ENCODE peak calls at places on chromosomes 5 and 9, in eight cellular contexts. U is endodermal cell, N is ascending aorta, I is foreskin keratinocyte, Y is heart right ventricle, P is cardiac muscle cell, A is left lung, K is WERI-Rb-1. M is an unnamed sample.

GRCh38 chr5:149656576-149657182 is 73.4 kb upstream of the PPARGC1B start:
- DNase-seq in I (no peak), N (no peak), P (peak; percentile 21), U (peak; percentile 95), Y (peak; percentile 54), K (peak; percentile 70), A (no peak), M (no peak)

GRCh38 chr5:15191012-15191411 is 309.0 kb upstream of the FBXL7 start:
- DNase-seq in I (no peak), P (peak; percentile 43), U (no peak), Y (no peak), A (no peak), K (no peak), N (no peak), M (no peak)

GRCh38 chr5:124664287-124664686 is 82.2 kb downstream of the ZNF608 start:
- DNase-seq in P (no peak), Y (no peak), U (no peak), N (no peak), K (no peak), A (no peak), I (no peak), M (no peak)

GRCh38 chr5:98072921-98073320 is 700.5 kb upstream of the RGMB start:
- DNase-seq in Y (no peak), N (no peak), P (no peak), I (no peak), A (no peak), K (no peak), U (no peak), M (no peak)

GRCh38 chr5:125894383-125894782 is 528.8 kb upstream of the GRAMD2B start:
- DNase-seq in U (no peak), I (no peak), Y (no peak), A (no peak), P (peak; percentile 49), K (no peak), N (no peak), M (peak; percentile 20)

GRCh38 chr5:80125962-80126480 is 90.9 kb downstream of the THBS4 start:
- DNase-seq in N (no peak), K (no peak), Y (no peak), U (no peak), A (no peak), I (peak; percentile 43), P (peak; percentile 60), M (peak; percentile 29)

GRCh38 chr5:175351126-175351525 is 92.9 kb downstream of the DRD1 start:
- DNase-seq in I (no peak), K (no peak), U (no peak), N (no peak), P (no peak), Y (no peak), A (no peak), M (no peak)

GRCh38 chr5:76689321-76690026 is 26.5 kb upstream of the F2R start:
- DNase-seq in Y (no peak), P (peak; percentile 91), I (peak; percentile 87), A (no peak), N (no peak), K (no peak), U (no peak), M (peak; percentile 82)

GRCh38 chr5:15521349-15521937 is 21.5 kb downstream of the FBXL7 start:
- DNase-seq in U (no peak), Y (no peak), K (no peak), I (no peak), A (no peak), P (peak; percentile 19), N (no peak), M (no peak)

GRCh38 chr5:65141487-65141886 is 340.2 kb downstream of the ADAMTS6 start:
- DNase-seq in K (no peak), A (no peak), Y (no peak), U (no peak), P (no peak), N (no peak), I (no peak), M (no peak)

GRCh38 chr5:124236366-124237231 is 509.8 kb downstream of the ZNF608 start:
- DNase-seq in K (no peak), P (peak; percentile 36), N (no peak), I (no peak), A (no peak), Y (no peak), U (no peak), M (peak; percentile 12)

GRCh38 chr9:90801175-90801506 is 478 bp upstream of the SYK start:
- DNase-seq in I (no peak), N (no peak), U (no peak), Y (no peak), A (no peak), K (peak; percentile 44), P (no peak), M (no peak)

GRCh38 chr9:119078015-119078414 is 291.2 kb downstream of the BRINP1 start:
- DNase-seq in K (no peak), I (no peak), N (no peak), A (no peak), P (no peak), Y (no peak), U (no peak), M (no peak)

GRCh38 chr5:73312146-73312871 is 136.3 kb downstream of the FOXD1 start:
- DNase-seq in I (no peak), N (no peak), Y (no peak), K (peak; percentile 18), U (no peak), A (no peak), P (peak; percentile 94), M (no peak)

GRCh38 chr9:91162311-91162710 is 199.4 kb downstream of the AUH start:
- DNase-seq in I (no peak), A (no peak), P (no peak), N (no peak), Y (no peak), U (peak; percentile 35), K (no peak), M (peak; percentile 85)

GRCh38 chr5:168260353-168261211 is 30.9 kb upstream of the WWC1 start:
- DNase-seq in A (no peak), U (no peak), N (no peak), P (peak; percentile 20), Y (no peak), I (no peak), K (no peak), M (no peak)

GRCh38 chr9:107847977-107848376 is 358.4 kb upstream of the KLF4 start:
- DNase-seq in U (no peak), K (no peak), P (peak; percentile 44), I (peak; percentile 26), A (no peak), Y (no peak), N (no peak), M (peak; percentile 41)

GRCh38 chr9:86637515-86637914 is 283.3 kb upstream of the TUT7 start:
- DNase-seq in N (no peak), A (no peak), I (no peak), Y (peak; percentile 40), U (peak; percentile 93), P (peak; percentile 76), K (peak; percentile 27), M (peak; percentile 16)

GRCh38 chr9:124077915-124078572 is 66.5 kb downstream of the LHX2 start:
- DNase-seq in N (no peak), A (no peak), I (peak; percentile 32), U (no peak), Y (no peak), K (no peak), P (no peak), M (peak; percentile 69)

GRCh38 chr9:16202913-16203734 is 650.3 kb downstream of the CCDC171 start:
- DNase-seq in I (peak; percentile 50), Y (no peak), P (peak; percentile 95), N (no peak), K (no peak), A (no peak), U (peak; percentile 64), M (peak; percentile 91)

GRCh38 chr9:128382261-128382660 is 11.1 kb downstream of the URM1 start:
- DNase-seq in I (no peak), P (no peak), A (no peak), U (no peak), K (no peak), N (no peak), Y (no peak), M (no peak)

GRCh38 chr5:158203256-158203655 is 344.3 kb upstream of the CLINT1 start:
- DNase-seq in U (no peak), I (no peak), A (no peak), K (no peak), Y (no peak), N (no peak), P (peak; percentile 2), M (no peak)

GRCh38 chr9:137035507-137035834 is 3.6 kb upstream of the FUT7 start:
- DNase-seq in Y (no peak), A (no peak), P (no peak), I (no peak), U (no peak), K (no peak), N (no peak), M (no peak)
- TF ChIP-seq CTCF in Y (no peak), A (peak; percentile 42), P (no peak), I (no peak), U (no peak), K (no peak), N (peak; percentile 4), M (peak; percentile 89)

DNA sequence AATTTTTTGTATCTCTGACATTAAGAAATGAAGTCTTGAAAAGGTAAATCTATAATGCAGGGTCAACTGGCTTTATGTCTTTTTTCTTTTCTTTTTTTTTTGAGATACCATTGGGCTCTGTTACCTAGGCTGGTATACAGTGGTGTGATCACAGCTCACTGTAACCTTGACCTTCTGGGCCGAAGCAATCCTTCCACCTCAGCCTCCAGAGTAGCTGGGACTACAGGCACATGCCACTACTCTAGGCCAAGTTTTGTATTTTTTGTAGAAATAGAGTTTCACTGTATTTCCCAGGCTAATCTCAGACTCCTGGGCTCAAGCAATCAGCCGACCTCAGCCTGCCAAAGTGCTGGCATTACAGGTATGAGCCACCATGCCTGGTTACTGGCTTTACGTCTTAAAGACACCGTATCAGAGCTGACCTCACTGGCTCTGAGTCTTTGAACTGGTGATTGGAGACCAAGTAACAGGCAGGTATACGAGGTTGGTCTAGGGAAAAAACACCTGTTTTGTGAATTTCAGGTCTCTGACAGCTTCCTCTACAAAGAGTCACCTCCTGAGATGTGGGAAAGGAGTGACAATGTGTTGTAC is 70.4 kb upstream of the GPBP1 start:
- DNase-seq in K (no peak), N (no peak), U (no peak), A (no peak), P (no peak), I (no peak), Y (no peak), M (no peak)
- H3K27ac ChIP-seq in K (no peak overlapping the region), N (no peak overlapping the region), U (no peak overlapping the region), A (no peak overlapping the region), P (no peak overlapping the region), I (no peak overlapping the region), Y (no peak overlapping the region), M (no peak overlapping the region)

GRCh38 chr9:114680266-114681011 is 1.6 kb downstream of the TEX48 start:
- DNase-seq in K (no peak), N (no peak), P (no peak), U (peak; percentile 19), A (no peak), I (no peak), Y (no peak), M (no peak)
- TF ChIP-seq CTCF in K (no peak), N (no peak), P (no peak), U (no peak), A (no peak), I (no peak), Y (no peak), M (no peak)

DNA sequence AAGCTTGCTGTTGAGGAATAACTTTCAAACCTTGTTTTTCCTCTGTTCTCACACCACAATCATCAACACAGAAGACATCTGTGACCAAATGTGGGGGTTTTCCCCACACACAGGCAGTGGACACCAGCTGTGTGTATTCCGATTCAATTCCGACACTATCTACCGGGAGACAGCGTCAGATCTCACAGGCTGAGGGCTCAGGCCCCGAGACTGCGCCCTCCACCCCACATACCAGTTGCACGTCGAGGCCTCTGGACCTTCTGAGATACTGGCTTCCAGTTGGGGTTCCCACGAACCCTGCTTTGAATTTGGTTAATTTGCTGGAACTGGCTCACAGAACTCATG is 41.3 kb downstream of the STK10 start:
- DNase-seq in I (no peak), A (no peak), U (no peak), N (no peak), P (no peak), K (no peak), Y (no peak), M (no peak)
- H3K27ac ChIP-seq in I (no peak overlapping the region), A (no peak overlapping the region), U (no peak overlapping the region), N (no peak overlapping the region), P (no peak overlapping the region), K (no peak overlapping the region), Y (no peak overlapping the region), M (no peak overlapping the region)